ENCODE peak calls at places on chromosomes 16 and 17, in four cellular contexts. C is activated T-helper 1 cell treated with Interleukin-2 at 50 U/mL for 16 hours, M is C1 segment of cervical spinal cord, P is H1. L is an unnamed sample.
A peak's percentile ranks its signal among the peaks of the same experiment; 100 is the strongest.

GRCh38 chr17:731943-732787 is at the start of gene TLCD3A:
- DNase-seq in C (no peak), M (peak; percentile 30), P (no peak), L (peak; percentile 74)

GRCh38 chr17:49523706-49524472 is 28.8 kb downstream of the NGFR start:
- DNase-seq in C (no peak), M (no peak), P (no peak), L (peak; percentile 28)

GRCh38 chr16:3096362-3096761 is 2.7 kb downstream of the ZSCAN10 start:
- DNase-seq in C (no peak), M (no peak), P (no peak), L (no peak)

GRCh38 chr17:77647531-77647930 is 311.0 kb upstream of the TNRC6C start:
- DNase-seq in C (no peak), M (no peak), P (no peak), L (peak; percentile 44)

GRCh38 chr16:68444058-68444657 is 4.2 kb downstream of the SMPD3 start:
- DNase-seq in C (no peak), M (no peak), P (no peak), L (no peak)

GRCh38 chr17:8020776-8021564 is 17.9 kb upstream of the ALOX15B start:
- DNase-seq in C (no peak), M (no peak), P (no peak), L (no peak)

GRCh38 chr17:35214631-35215273 is 20.6 kb upstream of the SLC35G3 start:
- DNase-seq in C (peak; percentile 12), M (no peak), P (no peak), L (no peak)

GRCh38 chr16:49782405-49782804 is 73.5 kb downstream of the ZNF423 start:
- DNase-seq in C (no peak), M (no peak), P (no peak), L (no peak)

GRCh38 chr17:44222112-44222869 is 2.8 kb upstream of the UBTF start:
- DNase-seq in C (no peak), M (peak; percentile 77), P (no peak), L (peak; percentile 93)

GRCh38 chr17:44598329-44598728 is 41.0 kb downstream of the FZD2 start:
- DNase-seq in C (no peak), M (no peak), P (no peak), L (no peak)

GRCh38 chr16:27475561-27475960 is 73.6 kb downstream of the IL21R start:
- DNase-seq in C (no peak), M (no peak), P (no peak), L (no peak)

GRCh38 chr17:41026668-41027471 is at the start of gene KRTAP1-5:
- DNase-seq in C (no peak), M (no peak), P (no peak), L (no peak)

GRCh38 chr17:17496189-17497064 is at the start of gene RASD1:
- DNase-seq in C (peak; percentile 72), M (peak; percentile 80), P (no peak), L (peak; percentile 98)

GRCh38 chr17:11996722-11997146 is 541 bp downstream of the ZNF18 start:
- DNase-seq in C (peak; percentile 10), M (no peak), P (peak; percentile 19), L (no peak)

GRCh38 chr17:34572483-34572882 is 6.9 kb upstream of the TMEM132E start:
- DNase-seq in C (no peak), M (no peak), P (no peak), L (no peak)

GRCh38 chr17:79843917-79844815 is 4.9 kb upstream of the CBX4 start:
- DNase-seq in C (no peak), M (peak; percentile 53), P (no peak), L (peak; percentile 94)

GRCh38 chr17:72151565-72152391 is 31.0 kb downstream of the SOX9 start:
- DNase-seq in C (no peak), M (peak; percentile 52), P (no peak), L (peak; percentile 50)

GRCh38 chr16:86410076-86410475 is 100.3 kb upstream of the FOXF1 start:
- DNase-seq in C (no peak), M (no peak), P (no peak), L (no peak)

GRCh38 chr17:37650419-37651003 is 7.3 kb upstream of the DDX52 start:
- DNase-seq in C (no peak), M (no peak), P (no peak), L (no peak)

GRCh38 chr16:74742051-74742481 is 32.6 kb downstream of the FA2H start:
- DNase-seq in C (no peak), M (no peak), P (no peak), L (no peak)

GRCh38 chr16:56246051-56246817 is 54.9 kb downstream of the GNAO1 start:
- DNase-seq in C (no peak), M (peak; percentile 68), P (peak; percentile 38), L (peak; percentile 49)

GRCh38 chr17:40862985-40863733 is 3.9 kb downstream of the KRT12 start:
- DNase-seq in C (no peak), M (no peak), P (peak; percentile 66), L (peak; percentile 57)

GRCh38 chr17:7133424-7133823 is 18.8 kb upstream of the ASGR2 start:
- DNase-seq in C (peak; percentile 6), M (no peak), P (no peak), L (no peak)

GRCh38 chr17:29131814-29132682 is 48.1 kb downstream of the MYO18A start:
- DNase-seq in C (no peak), M (no peak), P (no peak), L (no peak)

GRCh38 chr17:44348988-44349364 is 3.9 kb downstream of the GRN start:
- DNase-seq in C (no peak), M (no peak), P (no peak), L (no peak)

GRCh38 chr16:78275420-78275819 is 176.0 kb downstream of the WWOX start:
- DNase-seq in C (no peak), M (no peak), P (no peak), L (no peak)

GRCh38 chr17:62895650-62896301 is 70.3 kb upstream of the TANC2 start:
- DNase-seq in C (no peak), M (no peak), P (no peak), L (no peak)

GRCh38 chr16:57619606-57620315 is 8.7 kb upstream of the ADGRG1 start:
- DNase-seq in C (no peak), M (no peak), P (no peak), L (peak; percentile 84)

GRCh38 chr16:50126183-50126582 is 26.9 kb upstream of the TENT4B start:
- DNase-seq in C (no peak), M (no peak), P (no peak), L (no peak)

GRCh38 chr16:89307421-89307805 is 89.9 kb downstream of the ZNF778 start:
- DNase-seq in C (no peak), M (no peak), P (no peak), L (no peak)